ENCODE peak calls at places on chromosome 1, in nine cellular contexts. One of them, this sample, is unnamed.

GRCh38 chr1:8396912-8397406 is 79.0 kb downstream of the SLC45A1 start:
- DNase-seq in cardiac muscle cell: peak; percentile 96
- DNase-seq in transverse colon: peak; percentile 34
- DNase-seq in WTC11: no peak
- DNase-seq in IMR-90: peak; percentile 99
- DNase-seq in mesothelial cell of epicardium: no peak
- DNase-seq in nephron progenitor cell: no peak
- DNase-seq in left ventricle myocardium inferior: no peak
- DNase-seq in breast epithelium: no peak
- DNase-seq in this sample: no peak

GRCh38 chr1:110588991-110589390 is 17.2 kb downstream of the KCNA2 start:
- DNase-seq in WTC11: no peak
- DNase-seq in transverse colon: no peak
- DNase-seq in mesothelial cell of epicardium: peak; percentile 13
- DNase-seq in nephron progenitor cell: no peak
- DNase-seq in IMR-90: no peak
- DNase-seq in left ventricle myocardium inferior: no peak
- DNase-seq in cardiac muscle cell: no peak
- DNase-seq in breast epithelium: no peak
- DNase-seq in this sample: no peak

GRCh38 chr1:63322248-63322943 is at the start of gene FOXD3:
- DNase-seq in transverse colon: peak; percentile 71
- DNase-seq in breast epithelium: peak; percentile 66
- DNase-seq in WTC11: peak; percentile 94
- DNase-seq in cardiac muscle cell: peak; percentile 46
- DNase-seq in left ventricle myocardium inferior: peak; percentile 52
- DNase-seq in IMR-90: peak; percentile 37
- DNase-seq in nephron progenitor cell: peak; percentile 76
- DNase-seq in mesothelial cell of epicardium: peak; percentile 71
- DNase-seq in this sample: peak; percentile 72

GRCh38 chr1:162158624-162159271 is 89.3 kb downstream of the NOS1AP start:
- DNase-seq in left ventricle myocardium inferior: no peak
- DNase-seq in breast epithelium: no peak
- DNase-seq in IMR-90: no peak
- DNase-seq in transverse colon: no peak
- DNase-seq in WTC11: no peak
- DNase-seq in nephron progenitor cell: no peak
- DNase-seq in cardiac muscle cell: no peak
- DNase-seq in mesothelial cell of epicardium: no peak
- DNase-seq in this sample: no peak

GRCh38 chr1:25772164-25772563 is 27.8 kb upstream of the SELENON start:
- DNase-seq in transverse colon: no peak
- DNase-seq in nephron progenitor cell: no peak
- DNase-seq in mesothelial cell of epicardium: no peak
- DNase-seq in left ventricle myocardium inferior: no peak
- DNase-seq in cardiac muscle cell: no peak
- DNase-seq in breast epithelium: no peak
- DNase-seq in WTC11: no peak
- DNase-seq in IMR-90: no peak
- DNase-seq in this sample: no peak

GRCh38 chr1:113975211-113975895 is 3.9 kb upstream of the OLFML3 start:
- DNase-seq in breast epithelium: no peak
- DNase-seq in WTC11: no peak
- DNase-seq in transverse colon: no peak
- DNase-seq in nephron progenitor cell: no peak
- DNase-seq in mesothelial cell of epicardium: no peak
- DNase-seq in left ventricle myocardium inferior: no peak
- DNase-seq in IMR-90: peak; percentile 47
- DNase-seq in cardiac muscle cell: peak; percentile 27
- DNase-seq in this sample: no peak

GRCh38 chr1:246069581-246069980 is 437.5 kb downstream of the SMYD3 start:
- DNase-seq in breast epithelium: no peak
- DNase-seq in WTC11: no peak
- DNase-seq in transverse colon: no peak
- DNase-seq in left ventricle myocardium inferior: no peak
- DNase-seq in mesothelial cell of epicardium: no peak
- DNase-seq in cardiac muscle cell: no peak
- DNase-seq in IMR-90: no peak
- DNase-seq in nephron progenitor cell: no peak
- DNase-seq in this sample: no peak

GRCh38 chr1:173344034-173344743 is 132.9 kb upstream of the PRDX6 start:
- DNase-seq in left ventricle myocardium inferior: no peak
- DNase-seq in WTC11: no peak
- DNase-seq in transverse colon: no peak
- DNase-seq in mesothelial cell of epicardium: no peak
- DNase-seq in IMR-90: no peak
- DNase-seq in breast epithelium: no peak
- DNase-seq in nephron progenitor cell: no peak
- DNase-seq in cardiac muscle cell: no peak
- DNase-seq in this sample: no peak

GRCh38 chr1:231750818-231751623 is 124.4 kb downstream of the DISC1 start:
- DNase-seq in nephron progenitor cell: no peak
- DNase-seq in IMR-90: no peak
- DNase-seq in mesothelial cell of epicardium: no peak
- DNase-seq in left ventricle myocardium inferior: no peak
- DNase-seq in breast epithelium: no peak
- DNase-seq in transverse colon: no peak
- DNase-seq in cardiac muscle cell: no peak
- DNase-seq in WTC11: no peak
- DNase-seq in this sample: no peak

GRCh38 chr1:242055921-242056320 is 57.0 kb upstream of the MAP1LC3C start:
- DNase-seq in IMR-90: no peak
- DNase-seq in nephron progenitor cell: no peak
- DNase-seq in breast epithelium: no peak
- DNase-seq in left ventricle myocardium inferior: no peak
- DNase-seq in transverse colon: no peak
- DNase-seq in WTC11: no peak
- DNase-seq in cardiac muscle cell: no peak
- DNase-seq in mesothelial cell of epicardium: no peak
- DNase-seq in this sample: no peak

DNA sequence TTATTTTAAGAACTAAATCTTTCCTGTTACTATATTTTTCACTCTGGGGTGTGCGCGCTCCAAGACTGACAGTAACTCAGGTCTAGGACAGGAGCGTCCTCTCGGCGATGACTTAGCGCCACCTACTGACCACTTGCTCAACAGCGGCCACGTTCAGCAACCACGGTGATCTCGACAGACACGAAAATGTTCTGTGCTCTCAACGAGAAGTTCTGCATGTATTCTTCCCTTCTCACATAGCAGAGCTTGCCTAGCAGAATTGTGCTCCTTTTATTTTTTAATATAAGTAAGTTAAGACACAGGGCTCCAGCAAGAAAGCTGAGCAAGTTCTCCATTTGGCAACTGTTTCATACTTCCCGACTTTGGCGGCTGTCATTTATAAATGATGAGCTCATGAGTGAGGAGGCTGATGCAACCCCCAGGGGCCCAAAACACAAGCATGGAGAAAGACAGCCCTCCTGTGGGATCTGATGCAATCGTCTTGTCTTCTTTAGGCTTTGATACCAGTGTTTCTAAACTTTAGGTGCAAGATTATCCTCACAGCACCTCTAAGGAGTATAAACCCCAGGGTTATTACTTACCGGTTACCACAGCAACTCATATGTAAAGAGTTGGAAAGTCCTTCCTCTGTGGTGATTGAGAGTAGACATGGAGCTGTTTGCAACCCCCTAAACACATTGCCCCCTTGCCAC is 92.6 kb downstream of the HHIPL2 start:
- DNase-seq in IMR-90: peak; percentile 93
- DNase-seq in mesothelial cell of epicardium: peak; percentile 87
- DNase-seq in nephron progenitor cell: peak; percentile 87
- DNase-seq in breast epithelium: peak; percentile 81
- DNase-seq in cardiac muscle cell: peak; percentile 88
- DNase-seq in transverse colon: peak; percentile 83
- DNase-seq in left ventricle myocardium inferior: peak; percentile 86
- DNase-seq in WTC11: peak; percentile 87
- DNase-seq in this sample: peak; percentile 58
- TF ChIP-seq CTCF in IMR-90: peak; percentile 96
- TF ChIP-seq CTCF in mesothelial cell of epicardium: peak; percentile 87
- TF ChIP-seq CTCF in nephron progenitor cell: peak; percentile 93
- TF ChIP-seq CTCF in breast epithelium: peak; percentile 71
- TF ChIP-seq CTCF in cardiac muscle cell: peak; percentile 98
- TF ChIP-seq CTCF in transverse colon: peak; percentile 89
- TF ChIP-seq CTCF in left ventricle myocardium inferior: peak; percentile 96
- TF ChIP-seq CTCF in WTC11: peak; percentile 87
- TF ChIP-seq CTCF in this sample: peak; percentile 93

GRCh38 chr1:62128765-62129164 is 65.9 kb upstream of the L1TD1 start:
- DNase-seq in mesothelial cell of epicardium: no peak
- DNase-seq in breast epithelium: no peak
- DNase-seq in cardiac muscle cell: no peak
- DNase-seq in transverse colon: no peak
- DNase-seq in WTC11: no peak
- DNase-seq in nephron progenitor cell: no peak
- DNase-seq in IMR-90: no peak
- DNase-seq in left ventricle myocardium inferior: no peak
- DNase-seq in this sample: no peak
- TF ChIP-seq CTCF in mesothelial cell of epicardium: no peak
- TF ChIP-seq CTCF in breast epithelium: no peak
- TF ChIP-seq CTCF in cardiac muscle cell: no peak
- TF ChIP-seq CTCF in transverse colon: no peak
- TF ChIP-seq CTCF in WTC11: no peak
- TF ChIP-seq CTCF in nephron progenitor cell: no peak
- TF ChIP-seq CTCF in IMR-90: no peak
- TF ChIP-seq CTCF in left ventricle myocardium inferior: no peak
- TF ChIP-seq CTCF in this sample: no peak

GRCh38 chr1:84642776-84643175 is 47.5 kb downstream of the SSX2IP start:
- DNase-seq in WTC11: no peak
- DNase-seq in breast epithelium: no peak
- DNase-seq in left ventricle myocardium inferior: no peak
- DNase-seq in nephron progenitor cell: no peak
- DNase-seq in transverse colon: no peak
- DNase-seq in IMR-90: no peak
- DNase-seq in cardiac muscle cell: no peak
- DNase-seq in mesothelial cell of epicardium: no peak
- DNase-seq in this sample: no peak

GRCh38 chr1:84644472-84644871 is 45.8 kb downstream of the SSX2IP start:
- DNase-seq in transverse colon: no peak
- DNase-seq in mesothelial cell of epicardium: no peak
- DNase-seq in cardiac muscle cell: no peak
- DNase-seq in left ventricle myocardium inferior: no peak
- DNase-seq in breast epithelium: no peak
- DNase-seq in nephron progenitor cell: no peak
- DNase-seq in IMR-90: no peak
- DNase-seq in WTC11: no peak
- DNase-seq in this sample: no peak

GRCh38 chr1:84643183-84643582 is 47.1 kb downstream of the SSX2IP start:
- DNase-seq in transverse colon: no peak
- DNase-seq in nephron progenitor cell: no peak
- DNase-seq in mesothelial cell of epicardium: no peak
- DNase-seq in left ventricle myocardium inferior: no peak
- DNase-seq in WTC11: no peak
- DNase-seq in cardiac muscle cell: no peak
- DNase-seq in breast epithelium: no peak
- DNase-seq in IMR-90: no peak
- DNase-seq in this sample: no peak
- TF ChIP-seq CTCF in transverse colon: no peak
- TF ChIP-seq CTCF in nephron progenitor cell: no peak
- TF ChIP-seq CTCF in mesothelial cell of epicardium: no peak
- TF ChIP-seq CTCF in left ventricle myocardium inferior: no peak
- TF ChIP-seq CTCF in WTC11: no peak
- TF ChIP-seq CTCF in cardiac muscle cell: no peak
- TF ChIP-seq CTCF in breast epithelium: no peak
- TF ChIP-seq CTCF in IMR-90: no peak
- TF ChIP-seq CTCF in this sample: no peak

GRCh38 chr1:153945131-153945794 is 1.3 kb downstream of the DENND4B start:
- DNase-seq in left ventricle myocardium inferior: peak; percentile 69
- DNase-seq in transverse colon: peak; percentile 65
- DNase-seq in breast epithelium: no peak
- DNase-seq in nephron progenitor cell: no peak
- DNase-seq in IMR-90: peak; percentile 46
- DNase-seq in WTC11: no peak
- DNase-seq in mesothelial cell of epicardium: no peak
- DNase-seq in cardiac muscle cell: peak; percentile 56
- DNase-seq in this sample: peak; percentile 94
- TF ChIP-seq CTCF in left ventricle myocardium inferior: no peak
- TF ChIP-seq CTCF in transverse colon: no peak
- TF ChIP-seq CTCF in breast epithelium: no peak
- TF ChIP-seq CTCF in nephron progenitor cell: no peak
- TF ChIP-seq CTCF in IMR-90: no peak
- TF ChIP-seq CTCF in WTC11: no peak
- TF ChIP-seq CTCF in mesothelial cell of epicardium: no peak
- TF ChIP-seq CTCF in cardiac muscle cell: no peak
- TF ChIP-seq CTCF in this sample: no peak